ENCODE peak calls at places on chromosomes 4 and X, in seven cellular contexts. J is left ventricle myocardium superior, D is EH, V is left ventricle myocardium inferior, P is A549, S is fibroblast of mammary gland, K is uterus. W is an unnamed sample.

GRCh38 chr4:109094061-109094460 is 208.4 kb downstream of the COL25A1 start:
- DNase-seq in K (no peak), S (peak; percentile 24), J (no peak), P (no peak), D (no peak), V (no peak), W (no peak)

GRCh38 chr4:142264961-142265360 is 581.1 kb downstream of the INPP4B start:
- DNase-seq in D (peak; percentile 78), P (peak; percentile 2), J (no peak), S (peak; percentile 60), K (no peak), V (no peak), W (no peak)

GRCh38 chr4:158580064-158580463 is 58.4 kb downstream of the RXFP1 start:
- DNase-seq in V (no peak), D (no peak), J (no peak), P (no peak), K (no peak), S (no peak), W (no peak)

GRCh38 chrX:12865359-12865758 is 1.5 kb upstream of the TLR7 start:
- DNase-seq in K (no peak), J (no peak), D (no peak), P (no peak), S (no peak), V (no peak), W (no peak)

GRCh38 chr4:169029947-169030346 is 19.9 kb upstream of the CBR4 start:
- DNase-seq in V (no peak), K (no peak), P (no peak), J (no peak), S (no peak), D (no peak), W (no peak)

GRCh38 chr4:127304356-127304755 is 328.4 kb upstream of the INTU start:
- DNase-seq in J (no peak), V (no peak), S (peak; percentile 70), D (peak; percentile 32), P (no peak), K (no peak), W (no peak)

GRCh38 chr4:2217726-2218125 is 24.2 kb downstream of the HAUS3 start:
- DNase-seq in K (no peak), P (no peak), D (peak; percentile 34), S (peak; percentile 30), V (no peak), J (no peak), W (no peak)

GRCh38 chr4:105965183-105965800 is 70.0 kb downstream of the NPNT start:
- DNase-seq in P (no peak), D (no peak), K (no peak), J (no peak), V (no peak), S (no peak), W (no peak)

GRCh38 chr4:99677161-99677560 is 19.5 kb upstream of the C4orf54 start:
- DNase-seq in K (no peak), V (no peak), S (no peak), P (peak; percentile 1), J (no peak), D (no peak), W (no peak)

GRCh38 chr4:94489075-94489474 is 37.3 kb downstream of the PDLIM5 start:
- DNase-seq in K (no peak), J (no peak), V (no peak), P (no peak), D (peak; percentile 46), S (no peak), W (no peak)

GRCh38 chr4:73872331-73873108 is 3.3 kb downstream of the CXCL1 start:
- DNase-seq in J (no peak), P (no peak), S (no peak), K (no peak), V (no peak), D (no peak), W (no peak)

GRCh38 chr4:64713256-64713840 is 304.1 kb upstream of the TECRL start:
- DNase-seq in V (no peak), J (no peak), D (peak; percentile 10), P (peak; percentile 28), S (peak; percentile 30), K (no peak), W (peak; percentile 9)

GRCh38 chr4:61911313-61911756 is 711.2 kb downstream of the ADGRL3 start:
- DNase-seq in V (no peak), J (no peak), K (no peak), P (no peak), D (no peak), S (no peak), W (no peak)

GRCh38 chr4:7154351-7154981 is 37.9 kb upstream of the SORCS2 start:
- DNase-seq in K (no peak), D (no peak), P (no peak), J (no peak), S (no peak), V (no peak), W (peak; percentile 17)

GRCh38 chrX:7690842-7691241 is 152.1 kb upstream of the VCX start:
- DNase-seq in P (no peak), K (no peak), D (no peak), J (no peak), S (no peak), V (no peak), W (no peak)

GRCh38 chr4:20203508-20203907 is 48.2 kb upstream of the SLIT2 start:
- DNase-seq in J (no peak), D (peak; percentile 99), S (peak; percentile 98), K (no peak), P (no peak), V (no peak), W (no peak)

GRCh38 chr4:20408596-20408995 is 156.9 kb downstream of the SLIT2 start:
- DNase-seq in V (no peak), J (no peak), S (peak; percentile 59), K (no peak), P (no peak), D (peak; percentile 39), W (no peak)

GRCh38 chrX:10404435-10404834 is 215.9 kb downstream of the MID1 start:
- DNase-seq in V (no peak), D (peak; percentile 80), P (no peak), K (no peak), S (peak; percentile 53), J (no peak), W (no peak)

GRCh38 chrX:21738145-21738949 is 19.6 kb downstream of the SMPX start:
- DNase-seq in V (no peak), P (peak; percentile 2), K (no peak), D (no peak), J (no peak), S (no peak), W (peak; percentile 55)

GRCh38 chr4:89214308-89214707 is 93.3 kb downstream of the GPRIN3 start:
- DNase-seq in V (no peak), K (no peak), J (no peak), P (no peak), D (no peak), S (no peak), W (no peak)

GRCh38 chr4:98627477-98627876 is 30.9 kb downstream of the TSPAN5 start:
- DNase-seq in P (no peak), S (peak; percentile 33), K (no peak), V (no peak), J (no peak), D (no peak), W (no peak)

GRCh38 chr4:3192188-3192587 is 56.8 kb upstream of the MSANTD1 start:
- DNase-seq in V (no peak), J (no peak), P (no peak), D (no peak), S (no peak), K (no peak), W (no peak)

GRCh38 chr4:85500110-85500867 is 25.3 kb downstream of the ARHGAP24 start:
- DNase-seq in J (no peak), D (peak; percentile 38), P (no peak), V (no peak), S (peak; percentile 74), K (no peak), W (no peak)

GRCh38 chrX:1147641-1148515 is 64.6 kb downstream of the CRLF2 start:
- DNase-seq in S (no peak), J (no peak), P (no peak), K (no peak), D (no peak), V (no peak), W (no peak)

GRCh38 chrX:139533444-139533843 is 2.9 kb downstream of the F9 start:
- DNase-seq in P (no peak), J (no peak), D (no peak), V (no peak), K (no peak), S (no peak), W (no peak)

GRCh38 chr4:88606832-88607231 is 14.6 kb downstream of the HERC3 start:
- DNase-seq in J (no peak), K (no peak), D (no peak), V (no peak), P (no peak), S (no peak), W (no peak)

GRCh38 chr4:149321438-149321837 is 494.2 kb downstream of the IQCM start:
- DNase-seq in P (no peak), V (no peak), D (no peak), J (no peak), S (no peak), K (no peak), W (no peak)

GRCh38 chrX:13055486-13055885 is 11.1 kb upstream of the FAM9C start:
- DNase-seq in V (no peak), S (no peak), P (no peak), J (no peak), D (no peak), K (no peak), W (no peak)

GRCh38 chr4:120452006-120452405 is 385.4 kb upstream of the MAD2L1 start:
- DNase-seq in K (no peak), D (no peak), P (no peak), S (peak; percentile 74), J (no peak), V (no peak), W (no peak)

GRCh38 chrX:49951524-49952193 is 29.3 kb downstream of the CLCN5 start:
- DNase-seq in K (no peak), D (no peak), V (no peak), J (no peak), P (no peak), S (peak; percentile 29), W (no peak)

GRCh38 chr4:169663894-169664293 is 43.5 kb downstream of the CLCN3 start:
- DNase-seq in D (peak; percentile 4), S (peak; percentile 20), K (no peak), V (no peak), J (no peak), P (no peak), W (no peak)

GRCh38 chr4:47907247-47907646 is 7.1 kb downstream of the NFXL1 start:
- DNase-seq in P (no peak), D (peak; percentile 43), V (no peak), K (no peak), J (no peak), S (no peak), W (no peak)

GRCh38 chrX:33307954-33308353 is 96.6 kb upstream of the DMD start:
- DNase-seq in S (peak; percentile 57), P (no peak), D (no peak), V (no peak), K (no peak), J (no peak), W (no peak)

W was measured in Caco-2.